ENCODE peak calls at places on chromosomes 12 and 14, in ten cellular contexts. D, W, R, S, Q, J, X, I, A and M are unnamed samples.

GRCh38 chr12:100951756-100952155 is 157.2 kb downstream of the ANO4 start:
- DNase-seq in A (no peak), J (no peak), X (no peak), R (no peak), S (no peak), D (no peak), Q (no peak), W (no peak), I (no peak), M (no peak)

GRCh38 chr12:50257226-50258166 is 25.8 kb downstream of the LIMA1 start:
- DNase-seq in Q (peak), A (no peak), R (no peak), I (peak), J (no peak), D (no peak), S (peak), X (no peak), W (no peak), M (peak)

GRCh38 chr12:81953541-81953940 is 194.4 kb upstream of the PPFIA2 start:
- DNase-seq in I (no peak), R (no peak), D (no peak), Q (peak), S (no peak), W (no peak), X (no peak), A (no peak), J (no peak), M (no peak)

GRCh38 chr14:105487449-105487985 is 831 bp downstream of the CRIP1 start:
- DNase-seq in I (no peak), W (peak), J (no peak), X (no peak), R (no peak), Q (no peak), A (no peak), D (peak), S (no peak), M (no peak)

GRCh38 chr12:47982311-47982710 is 18.9 kb downstream of the TMEM106C start:
- DNase-seq in W (no peak), A (no peak), S (no peak), Q (no peak), R (no peak), I (no peak), X (no peak), J (no peak), D (no peak), M (no peak)

GRCh38 chr12:89707992-89708792 is 446 bp downstream of the ATP2B1 start:
- DNase-seq in I (no peak), Q (peak), R (no peak), S (no peak), X (peak), W (peak), D (peak), J (no peak), A (peak), M (no peak)

GRCh38 chr12:78210894-78211302 is 380.2 kb downstream of the NAV3 start:
- DNase-seq in Q (peak), W (no peak), S (peak), X (no peak), I (peak), R (no peak), A (no peak), D (no peak), J (peak), M (no peak)

GRCh38 chr12:124754949-124755800 is 108.5 kb downstream of the SCARB1 start:
- DNase-seq in J (no peak), D (peak), I (peak), S (peak), R (peak), Q (peak), W (peak), A (no peak), X (no peak), M (no peak)

GRCh38 chr14:53152909-53153701 is at the start of gene DDHD1:
- DNase-seq in S (peak), D (peak), I (peak), A (peak), X (peak), J (no peak), R (peak), Q (peak), W (peak), M (no peak)

GRCh38 chr14:33555710-33556350 is 395.0 kb downstream of the EGLN3 start:
- DNase-seq in S (peak), I (no peak), Q (no peak), W (no peak), R (no peak), J (no peak), D (no peak), A (no peak), X (no peak), M (no peak)

GRCh38 chr12:106962291-106962690 is 6.6 kb downstream of the TMEM263 start:
- DNase-seq in D (no peak), S (no peak), R (no peak), Q (no peak), W (no peak), J (no peak), A (no peak), X (no peak), I (no peak), M (no peak)

DNA sequence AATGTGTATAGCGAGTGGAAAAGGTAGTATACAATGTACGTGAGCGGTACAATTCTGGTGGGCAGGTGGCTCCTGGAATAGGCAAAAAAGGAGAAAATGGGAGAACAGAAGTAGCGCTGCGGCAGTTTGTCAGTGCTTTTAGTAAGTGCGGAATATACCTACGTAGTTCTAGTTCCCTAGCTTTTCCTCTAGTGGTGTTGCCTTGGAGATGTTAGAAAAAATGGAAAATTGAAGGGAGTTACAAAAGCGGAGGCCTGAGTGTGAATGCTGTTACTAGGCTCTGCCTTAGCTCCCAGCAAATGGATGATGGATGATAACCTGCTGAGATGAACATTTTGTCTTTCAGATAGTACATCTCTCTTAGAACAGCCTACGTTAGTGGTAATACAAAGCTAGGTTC is 1.1 kb downstream of the TTC8 start:
- DNase-seq in X (no peak), W (no peak), S (no peak), R (no peak), A (no peak), Q (no peak), I (no peak), D (no peak), J (no peak), M (no peak)
- H3K4me3 ChIP-seq in X (peak), W (peak), S (peak), R (peak), A (peak), Q (peak), I (peak), D (peak), J (peak), M (peak)

GRCh38 chr12:14260011-14260993 is 105.2 kb upstream of the ATF7IP start:
- DNase-seq in W (peak), S (peak), Q (peak), R (peak), J (peak), X (no peak), I (peak), A (peak), D (peak), M (no peak)
- H3K4me3 ChIP-seq in W (peak), S (peak), Q (peak), R (peak), J (peak), X (no peak), I (peak), A (no peak), D (peak), M (no peak)

GRCh38 chr12:54988402-54989054 is 4.0 kb upstream of the TESPA1 start:
- DNase-seq in S (peak), I (peak), X (peak), D (peak), W (peak), R (no peak), J (no peak), A (no peak), Q (peak), M (peak)

GRCh38 chr12:54989829-54990228 is 5.3 kb upstream of the TESPA1 start:
- DNase-seq in A (no peak), R (no peak), W (no peak), I (no peak), X (no peak), Q (no peak), J (no peak), S (no peak), D (no peak), M (no peak)

GRCh38 chr12:54993181-54993835 is 8.7 kb upstream of the TESPA1 start:
- DNase-seq in D (no peak), W (no peak), X (peak), I (peak), Q (peak), J (peak), S (peak), A (peak), R (no peak), M (peak)

GRCh38 chr12:54991161-54991991 is 6.8 kb upstream of the TESPA1 start:
- DNase-seq in S (no peak), J (no peak), W (no peak), D (no peak), X (no peak), R (no peak), A (no peak), I (no peak), Q (no peak), M (no peak)

GRCh38 chr12:54991992-54992377 is 7.4 kb upstream of the TESPA1 start:
- DNase-seq in I (no peak), Q (no peak), A (no peak), J (no peak), S (no peak), R (no peak), X (no peak), D (no peak), W (no peak), M (no peak)
- H3K4me3 ChIP-seq in I (no peak), Q (no peak), A (no peak), J (no peak), S (no peak), R (no peak), X (no peak), D (no peak), W (no peak), M (no peak)

GRCh38 chr14:68564236-68564825 is 228.5 kb downstream of the ZFP36L1 start:
- DNase-seq in I (no peak), D (no peak), W (no peak), X (no peak), J (no peak), Q (no peak), R (no peak), S (no peak), A (no peak), M (no peak)

GRCh38 chr14:68566075-68566474 is 226.8 kb downstream of the ZFP36L1 start:
- DNase-seq in X (no peak), R (no peak), W (no peak), A (no peak), I (no peak), D (no peak), Q (no peak), S (no peak), J (no peak), M (peak)

GRCh38 chr14:68562911-68563255 is 230.0 kb downstream of the ZFP36L1 start:
- DNase-seq in A (no peak), X (no peak), W (no peak), Q (no peak), R (no peak), D (no peak), J (no peak), I (no peak), S (no peak), M (no peak)

GRCh38 chr14:68563256-68564131 is 229.4 kb downstream of the ZFP36L1 start:
- DNase-seq in D (no peak), Q (no peak), J (no peak), I (peak), S (peak), A (no peak), X (no peak), W (no peak), R (no peak), M (no peak)

DNA sequence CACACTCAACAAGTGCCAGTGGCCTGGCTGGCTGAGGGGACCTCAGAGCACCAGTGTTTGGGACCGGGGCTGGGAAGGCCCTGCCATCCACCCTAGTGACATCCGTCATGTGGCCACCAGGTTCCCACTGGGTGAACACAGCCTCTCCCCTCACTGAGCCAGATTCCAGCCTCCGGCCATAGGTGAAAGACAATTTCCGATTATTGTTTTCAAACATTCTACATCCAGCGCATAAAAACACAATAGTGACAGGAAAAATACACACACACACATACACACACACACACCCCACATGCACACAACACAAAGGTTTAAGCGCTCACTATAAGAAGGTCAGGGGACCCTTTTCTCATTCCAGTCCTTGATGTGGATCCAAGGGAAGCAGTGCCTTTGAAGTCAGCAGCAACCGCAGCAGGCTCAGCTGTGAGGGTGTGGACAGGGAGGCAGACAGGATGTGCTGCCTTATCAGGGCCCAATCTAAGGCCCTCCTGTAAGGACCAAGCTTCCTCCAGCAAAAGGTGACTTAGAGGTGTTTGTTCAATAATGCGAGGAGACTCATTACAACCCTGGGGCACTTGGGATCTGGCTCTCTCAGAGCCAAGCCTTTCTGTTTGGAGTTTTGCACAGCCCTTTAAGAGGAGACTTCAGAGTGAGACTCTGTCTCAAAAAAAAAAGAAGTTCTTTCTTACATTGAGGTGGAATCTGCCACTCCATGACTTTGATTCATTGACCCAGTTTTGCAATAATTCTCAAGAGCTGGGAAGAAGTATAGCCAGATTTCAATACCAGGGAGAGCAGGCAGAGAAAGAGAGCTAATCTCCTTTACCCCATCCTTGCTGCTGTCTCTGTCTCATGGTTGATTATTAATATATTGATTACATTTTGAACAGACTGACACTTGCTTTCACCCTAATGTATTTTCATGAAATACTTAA is 227.8 kb downstream of the ZFP36L1 start:
- DNase-seq in Q (no peak), S (peak), I (peak), A (peak), R (no peak), D (no peak), W (no peak), X (no peak), J (no peak), M (no peak)
- H3K4me3 ChIP-seq in Q (no peak), S (no peak), I (no peak), A (no peak), R (no peak), D (no peak), W (no peak), X (no peak), J (no peak), M (no peak)

GRCh38 chr12:51910168-51910567 is 2.9 kb downstream of the ACVRL1 start:
- DNase-seq in A (no peak), X (no peak), S (peak), D (no peak), W (no peak), Q (peak), I (peak), J (no peak), R (no peak), M (no peak)
- H3K4me3 ChIP-seq in A (no peak), X (no peak), S (peak), D (peak), W (peak), Q (peak), I (peak), J (no peak), R (no peak), M (no peak)

DNA sequence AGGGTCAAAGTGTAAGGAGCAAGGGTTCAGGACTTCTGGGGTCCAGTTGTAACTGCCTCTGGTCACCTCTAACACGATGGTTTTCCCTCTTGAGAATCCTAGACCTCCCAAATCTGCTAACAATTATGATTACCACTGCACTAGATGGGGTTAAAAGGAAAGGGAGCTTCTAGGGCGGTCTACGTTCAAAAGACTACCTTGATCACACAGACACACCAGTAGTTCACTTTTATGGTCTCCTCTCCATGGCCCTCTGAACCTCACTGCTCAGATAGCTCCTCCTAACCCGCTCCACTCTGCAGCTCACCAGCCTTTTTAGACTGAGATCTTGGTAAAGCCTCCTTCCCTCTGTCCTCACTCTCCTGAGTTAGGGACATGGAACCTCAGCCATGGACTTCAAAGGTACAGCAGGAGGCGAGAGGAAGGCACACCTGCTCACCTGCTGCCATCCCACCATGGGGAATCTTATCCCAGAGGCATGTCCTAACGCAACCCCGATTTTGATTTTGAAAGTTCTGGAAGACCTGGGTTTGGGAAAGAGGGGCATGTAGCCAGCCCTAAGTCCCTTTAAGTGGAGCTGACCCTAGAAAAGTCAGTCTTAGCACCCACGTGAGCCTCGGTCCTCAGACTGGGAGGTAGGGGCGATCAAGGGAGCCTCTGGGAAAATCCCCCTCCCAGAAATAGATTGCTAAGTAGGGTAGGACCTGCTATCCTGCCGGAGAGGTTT is 1.4 kb downstream of the ZNF219 start:
- DNase-seq in A (no peak), Q (no peak), J (no peak), D (no peak), X (no peak), S (no peak), R (no peak), I (no peak), W (no peak), M (no peak)
- H3K4me3 ChIP-seq in A (peak), Q (no peak), J (peak), D (peak), X (peak), S (peak), R (peak), I (peak), W (peak), M (no peak)

GRCh38 chr12:110248096-110248447 is 33.0 kb upstream of the ATP2A2 start:
- DNase-seq in D (no peak), J (no peak), A (no peak), X (no peak), W (no peak), Q (no peak), S (no peak), R (no peak), I (no peak), M (no peak)

GRCh38 chr12:110249105-110249504 is 31.9 kb upstream of the ATP2A2 start:
- DNase-seq in J (no peak), D (no peak), R (no peak), A (no peak), Q (no peak), W (no peak), I (no peak), S (no peak), X (no peak), M (no peak)

GRCh38 chr12:110245278-110245868 is 35.7 kb upstream of the ATP2A2 start:
- DNase-seq in J (no peak), W (peak), D (peak), A (no peak), S (no peak), I (no peak), Q (peak), X (peak), R (no peak), M (no peak)

GRCh38 chr12:110246690-110247339 is 34.2 kb upstream of the ATP2A2 start:
- DNase-seq in A (peak), Q (no peak), D (no peak), S (no peak), I (no peak), J (no peak), X (no peak), W (no peak), R (no peak), M (no peak)

DNA sequence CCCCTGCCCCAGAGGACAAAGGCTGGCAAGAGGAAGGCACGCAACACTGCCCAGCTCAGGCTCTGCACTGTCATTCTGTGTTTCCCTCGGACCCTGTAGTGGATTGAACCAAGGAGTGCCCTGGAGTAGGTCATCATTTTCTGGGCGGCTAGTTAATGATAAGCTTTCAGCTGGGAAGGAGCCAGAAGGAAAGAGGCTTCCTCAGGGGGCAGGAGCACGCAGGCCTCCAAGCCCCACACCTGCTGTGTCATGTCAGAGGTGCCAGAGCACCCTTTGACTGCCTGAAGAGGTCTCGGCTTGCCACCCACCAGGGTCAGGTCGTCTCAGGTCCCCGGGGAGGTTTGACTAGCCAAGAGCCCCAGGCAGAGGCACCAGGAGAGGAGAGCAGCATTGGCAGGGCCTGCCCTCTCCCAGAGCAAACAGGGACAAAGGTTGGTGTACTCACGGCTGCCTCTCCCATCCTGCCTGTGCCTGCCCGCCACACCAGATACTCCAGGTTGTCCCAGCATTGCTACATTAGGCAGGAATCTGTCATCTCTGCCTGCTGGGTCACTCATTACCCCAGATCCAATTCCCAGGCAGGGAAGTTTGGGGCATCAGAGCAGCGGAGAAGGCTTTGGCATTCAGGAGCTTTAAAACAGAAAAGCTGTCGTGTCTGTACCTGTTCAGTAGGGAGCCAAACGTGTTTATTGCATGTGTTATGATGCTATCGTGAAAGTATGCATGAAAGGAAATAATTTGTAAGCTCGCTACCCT is 33.5 kb upstream of the ATP2A2 start:
- DNase-seq in X (peak), J (no peak), I (no peak), W (no peak), R (no peak), A (peak), Q (no peak), D (peak), S (no peak), M (no peak)
- H3K4me3 ChIP-seq in X (no peak), J (no peak), I (no peak), W (no peak), R (no peak), A (peak), Q (no peak), D (peak), S (no peak), M (no peak)

DNA sequence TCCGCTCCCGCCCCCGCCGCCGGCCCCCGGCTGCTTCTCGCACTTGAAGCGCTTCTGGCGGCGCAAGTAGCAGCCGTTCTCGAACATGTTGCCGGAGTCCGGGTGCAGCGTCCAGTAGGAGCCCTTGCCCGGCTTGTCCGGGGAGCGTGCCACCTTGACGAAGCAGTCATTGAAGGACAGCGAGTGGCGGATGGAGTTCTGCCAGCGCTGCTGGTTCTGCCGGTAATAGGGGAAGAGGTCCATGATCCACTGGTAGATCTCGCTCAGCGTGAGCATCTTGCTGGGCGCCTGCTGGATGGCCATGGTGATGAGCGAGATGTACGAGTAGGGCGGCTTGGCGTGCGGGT is 3.1 kb downstream of the FOXA1 start:
- DNase-seq in R (no peak), W (no peak), S (no peak), Q (no peak), A (no peak), I (no peak), J (no peak), X (no peak), D (no peak), M (no peak)
- H3K4me3 ChIP-seq in R (peak), W (peak), S (no peak), Q (no peak), A (peak), I (no peak), J (no peak), X (no peak), D (no peak), M (peak)

GRCh38 chr12:49091056-49091835 is 3.4 kb downstream of the DHH start:
- DNase-seq in S (no peak), W (no peak), D (no peak), Q (peak), I (no peak), J (no peak), X (no peak), R (no peak), A (no peak), M (no peak)
- H3K4me3 ChIP-seq in S (no peak), W (no peak), D (peak), Q (peak), I (no peak), J (no peak), X (no peak), R (peak), A (no peak), M (no peak)